ENCODE peak calls at places on chromosomes 5 and 9, in seven cellular contexts. One of them, this sample, is unnamed.

GRCh38 chr9:135211524-135211890 is 124.0 kb downstream of the OLFM1 start:
- DNase-seq in MM.1S: no peak
- DNase-seq in spleen: no peak
- DNase-seq in fibroblast of lung: no peak
- DNase-seq in GM06990: no peak
- DNase-seq in pancreas: peak
- DNase-seq in cardiac muscle cell: no peak
- DNase-seq in this sample: no peak

GRCh38 chr5:131386779-131387178 is 122.9 kb downstream of the CDC42SE2 start:
- DNase-seq in pancreas: no peak
- DNase-seq in cardiac muscle cell: peak
- DNase-seq in GM06990: no peak
- DNase-seq in spleen: no peak
- DNase-seq in MM.1S: no peak
- DNase-seq in fibroblast of lung: peak
- DNase-seq in this sample: no peak

GRCh38 chr5:54701179-54701578 is 183.6 kb downstream of the SNX18 start:
- DNase-seq in fibroblast of lung: peak
- DNase-seq in pancreas: no peak
- DNase-seq in cardiac muscle cell: peak
- DNase-seq in GM06990: no peak
- DNase-seq in spleen: no peak
- DNase-seq in MM.1S: no peak
- DNase-seq in this sample: peak

GRCh38 chr5:113675166-113675565 is 161.7 kb downstream of the YTHDC2 start:
- DNase-seq in cardiac muscle cell: no peak
- DNase-seq in fibroblast of lung: no peak
- DNase-seq in spleen: no peak
- DNase-seq in MM.1S: no peak
- DNase-seq in pancreas: no peak
- DNase-seq in GM06990: no peak
- DNase-seq in this sample: no peak

GRCh38 chr5:139971202-139971725 is 71.8 kb downstream of the NRG2 start:
- DNase-seq in spleen: no peak
- DNase-seq in cardiac muscle cell: no peak
- DNase-seq in MM.1S: no peak
- DNase-seq in GM06990: no peak
- DNase-seq in fibroblast of lung: no peak
- DNase-seq in pancreas: no peak
- DNase-seq in this sample: no peak

GRCh38 chr5:16061163-16061562 is 118.4 kb downstream of the MARCHF11 start:
- DNase-seq in fibroblast of lung: no peak
- DNase-seq in pancreas: no peak
- DNase-seq in cardiac muscle cell: no peak
- DNase-seq in MM.1S: no peak
- DNase-seq in GM06990: no peak
- DNase-seq in spleen: no peak
- DNase-seq in this sample: no peak

GRCh38 chr5:73999306-73999705 is 373.3 kb downstream of the ARHGEF28 start:
- DNase-seq in cardiac muscle cell: no peak
- DNase-seq in fibroblast of lung: no peak
- DNase-seq in MM.1S: no peak
- DNase-seq in GM06990: no peak
- DNase-seq in pancreas: no peak
- DNase-seq in spleen: no peak
- DNase-seq in this sample: no peak

GRCh38 chr5:148343049-148343413 is 7.7 kb downstream of the SPINK9 start:
- DNase-seq in cardiac muscle cell: no peak
- DNase-seq in GM06990: no peak
- DNase-seq in MM.1S: no peak
- DNase-seq in fibroblast of lung: no peak
- DNase-seq in pancreas: no peak
- DNase-seq in spleen: no peak
- DNase-seq in this sample: peak

GRCh38 chr5:10599828-10600227 is 36.0 kb downstream of the ANKRD33B start:
- DNase-seq in fibroblast of lung: peak
- DNase-seq in cardiac muscle cell: peak
- DNase-seq in GM06990: no peak
- DNase-seq in MM.1S: peak
- DNase-seq in pancreas: no peak
- DNase-seq in spleen: no peak
- DNase-seq in this sample: no peak

GRCh38 chr9:86754581-86754980 is 192.7 kb downstream of the GAS1 start:
- DNase-seq in cardiac muscle cell: no peak
- DNase-seq in GM06990: no peak
- DNase-seq in pancreas: no peak
- DNase-seq in fibroblast of lung: peak
- DNase-seq in MM.1S: no peak
- DNase-seq in spleen: no peak
- DNase-seq in this sample: no peak

GRCh38 chr9:69089082-69089481 is 53.5 kb downstream of the FXN start:
- DNase-seq in spleen: no peak
- DNase-seq in pancreas: no peak
- DNase-seq in cardiac muscle cell: no peak
- DNase-seq in fibroblast of lung: no peak
- DNase-seq in GM06990: no peak
- DNase-seq in MM.1S: no peak
- DNase-seq in this sample: no peak

DNA sequence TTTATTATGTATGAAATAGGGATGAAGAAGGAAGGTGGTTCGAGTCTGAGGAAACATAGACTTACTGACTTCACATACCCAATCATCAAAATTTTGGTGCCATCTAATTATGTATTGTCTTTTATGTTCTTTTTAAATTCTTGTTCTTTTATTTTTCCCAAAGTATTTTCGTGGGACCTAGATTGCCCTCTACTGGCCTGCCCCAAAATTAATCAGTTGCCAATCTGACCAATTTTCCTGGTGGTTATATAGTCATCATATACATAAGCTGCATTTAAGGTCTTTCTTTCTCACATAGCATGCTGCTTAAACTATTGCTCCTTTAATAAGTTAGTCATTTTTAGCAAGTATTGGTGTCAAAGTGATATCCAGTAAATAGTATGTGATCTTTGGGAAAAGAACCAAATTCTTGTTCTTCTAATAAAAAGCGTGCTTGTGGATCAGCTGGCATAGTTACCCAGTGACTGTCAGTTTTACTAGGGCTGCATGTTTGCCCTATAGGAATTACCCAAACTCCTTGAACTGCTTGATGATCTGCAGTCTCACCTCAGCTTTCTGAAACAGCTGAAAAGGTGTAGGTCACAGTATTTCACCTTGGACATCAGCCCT is 223.5 kb downstream of the SH3GL2 start:
- DNase-seq in cardiac muscle cell: peak
- DNase-seq in MM.1S: no peak
- DNase-seq in spleen: no peak
- DNase-seq in fibroblast of lung: peak
- DNase-seq in pancreas: no peak
- DNase-seq in GM06990: no peak
- DNase-seq in this sample: no peak
- TF ChIP-seq CTCF in cardiac muscle cell: peak
- TF ChIP-seq CTCF in MM.1S: peak
- TF ChIP-seq CTCF in spleen: no peak
- TF ChIP-seq CTCF in fibroblast of lung: peak
- TF ChIP-seq CTCF in pancreas: no peak
- TF ChIP-seq CTCF in GM06990: peak
- TF ChIP-seq CTCF in this sample: no peak

GRCh38 chr5:78633710-78634109 is 14.9 kb downstream of the LHFPL2 start:
- DNase-seq in pancreas: no peak
- DNase-seq in fibroblast of lung: peak
- DNase-seq in spleen: no peak
- DNase-seq in cardiac muscle cell: peak
- DNase-seq in MM.1S: no peak
- DNase-seq in GM06990: no peak
- DNase-seq in this sample: no peak

GRCh38 chr5:78631931-78632330 is 16.6 kb downstream of the LHFPL2 start:
- DNase-seq in spleen: no peak
- DNase-seq in fibroblast of lung: no peak
- DNase-seq in pancreas: no peak
- DNase-seq in cardiac muscle cell: no peak
- DNase-seq in MM.1S: no peak
- DNase-seq in GM06990: no peak
- DNase-seq in this sample: no peak

GRCh38 chr5:78636682-78637081 is 11.9 kb downstream of the LHFPL2 start:
- DNase-seq in spleen: no peak
- DNase-seq in pancreas: no peak
- DNase-seq in MM.1S: no peak
- DNase-seq in fibroblast of lung: no peak
- DNase-seq in GM06990: no peak
- DNase-seq in cardiac muscle cell: no peak
- DNase-seq in this sample: no peak

GRCh38 chr5:78632467-78632866 is 16.1 kb downstream of the LHFPL2 start:
- DNase-seq in GM06990: no peak
- DNase-seq in fibroblast of lung: no peak
- DNase-seq in spleen: no peak
- DNase-seq in cardiac muscle cell: no peak
- DNase-seq in pancreas: no peak
- DNase-seq in MM.1S: no peak
- DNase-seq in this sample: no peak

DNA sequence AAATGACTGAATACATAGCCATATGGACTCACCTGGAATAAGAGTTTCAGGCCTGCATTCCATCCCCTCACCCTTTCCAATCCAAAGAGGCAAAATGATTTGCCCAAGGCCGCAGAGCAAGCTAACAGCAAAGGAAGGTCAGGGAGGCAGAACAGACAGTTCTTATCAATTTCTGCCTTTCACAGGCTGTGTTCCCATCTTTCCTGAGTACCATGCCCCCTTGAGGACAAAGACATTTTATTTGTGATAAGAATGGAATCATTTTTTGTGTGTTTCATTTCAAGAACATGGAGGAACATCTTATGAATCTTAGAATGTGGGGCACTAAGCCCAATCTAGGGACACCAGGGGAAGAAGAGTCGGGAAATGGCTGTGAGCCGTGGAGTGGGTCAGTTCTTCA is 13.9 kb downstream of the LHFPL2 start:
- DNase-seq in spleen: no peak
- DNase-seq in cardiac muscle cell: no peak
- DNase-seq in fibroblast of lung: peak
- DNase-seq in GM06990: no peak
- DNase-seq in MM.1S: no peak
- DNase-seq in pancreas: no peak
- DNase-seq in this sample: no peak
- TF ChIP-seq CTCF in spleen: no peak
- TF ChIP-seq CTCF in cardiac muscle cell: peak
- TF ChIP-seq CTCF in fibroblast of lung: peak
- TF ChIP-seq CTCF in GM06990: no peak
- TF ChIP-seq CTCF in MM.1S: no peak
- TF ChIP-seq CTCF in pancreas: no peak
- TF ChIP-seq CTCF in this sample: no peak

GRCh38 chr9:91558879-91559278 is 135.2 kb upstream of the NFIL3 start:
- DNase-seq in fibroblast of lung: peak
- DNase-seq in spleen: no peak
- DNase-seq in GM06990: no peak
- DNase-seq in pancreas: no peak
- DNase-seq in cardiac muscle cell: peak
- DNase-seq in MM.1S: no peak
- DNase-seq in this sample: no peak
- TF ChIP-seq CTCF in fibroblast of lung: no peak
- TF ChIP-seq CTCF in spleen: no peak
- TF ChIP-seq CTCF in GM06990: no peak
- TF ChIP-seq CTCF in pancreas: no peak
- TF ChIP-seq CTCF in cardiac muscle cell: peak
- TF ChIP-seq CTCF in MM.1S: no peak
- TF ChIP-seq CTCF in this sample: no peak

GRCh38 chr5:150801117-150801927 is 22.8 kb downstream of the SMIM3 start:
- DNase-seq in MM.1S: peak
- DNase-seq in spleen: no peak
- DNase-seq in GM06990: no peak
- DNase-seq in cardiac muscle cell: peak
- DNase-seq in pancreas: peak
- DNase-seq in fibroblast of lung: peak
- DNase-seq in this sample: peak
- TF ChIP-seq CTCF in MM.1S: peak
- TF ChIP-seq CTCF in spleen: peak
- TF ChIP-seq CTCF in GM06990: peak
- TF ChIP-seq CTCF in cardiac muscle cell: peak
- TF ChIP-seq CTCF in pancreas: peak
- TF ChIP-seq CTCF in fibroblast of lung: peak
- TF ChIP-seq CTCF in this sample: peak

GRCh38 chr5:86968311-86968753 is 299.4 kb upstream of the RASA1 start:
- DNase-seq in pancreas: peak
- DNase-seq in spleen: no peak
- DNase-seq in GM06990: no peak
- DNase-seq in MM.1S: peak
- DNase-seq in fibroblast of lung: peak
- DNase-seq in cardiac muscle cell: peak
- DNase-seq in this sample: peak

GRCh38 chr5:86974910-86975309 is 292.8 kb upstream of the RASA1 start:
- DNase-seq in spleen: no peak
- DNase-seq in fibroblast of lung: peak
- DNase-seq in GM06990: no peak
- DNase-seq in MM.1S: no peak
- DNase-seq in pancreas: no peak
- DNase-seq in cardiac muscle cell: peak
- DNase-seq in this sample: no peak

GRCh38 chr5:86971034-86971511 is 296.6 kb upstream of the RASA1 start:
- DNase-seq in GM06990: no peak
- DNase-seq in MM.1S: peak
- DNase-seq in spleen: no peak
- DNase-seq in pancreas: no peak
- DNase-seq in fibroblast of lung: peak
- DNase-seq in cardiac muscle cell: peak
- DNase-seq in this sample: peak
- TF ChIP-seq CTCF in GM06990: peak
- TF ChIP-seq CTCF in MM.1S: peak
- TF ChIP-seq CTCF in spleen: no peak
- TF ChIP-seq CTCF in pancreas: no peak
- TF ChIP-seq CTCF in fibroblast of lung: no peak
- TF ChIP-seq CTCF in cardiac muscle cell: peak
- TF ChIP-seq CTCF in this sample: no peak

GRCh38 chr5:177554474-177555111 is at the start of gene FAM193B:
- DNase-seq in pancreas: peak
- DNase-seq in MM.1S: peak
- DNase-seq in GM06990: peak
- DNase-seq in fibroblast of lung: peak
- DNase-seq in cardiac muscle cell: peak
- DNase-seq in spleen: peak
- DNase-seq in this sample: peak
- TF ChIP-seq CTCF in pancreas: no peak
- TF ChIP-seq CTCF in MM.1S: peak
- TF ChIP-seq CTCF in GM06990: peak
- TF ChIP-seq CTCF in fibroblast of lung: peak
- TF ChIP-seq CTCF in cardiac muscle cell: peak
- TF ChIP-seq CTCF in spleen: peak
- TF ChIP-seq CTCF in this sample: no peak

DNA sequence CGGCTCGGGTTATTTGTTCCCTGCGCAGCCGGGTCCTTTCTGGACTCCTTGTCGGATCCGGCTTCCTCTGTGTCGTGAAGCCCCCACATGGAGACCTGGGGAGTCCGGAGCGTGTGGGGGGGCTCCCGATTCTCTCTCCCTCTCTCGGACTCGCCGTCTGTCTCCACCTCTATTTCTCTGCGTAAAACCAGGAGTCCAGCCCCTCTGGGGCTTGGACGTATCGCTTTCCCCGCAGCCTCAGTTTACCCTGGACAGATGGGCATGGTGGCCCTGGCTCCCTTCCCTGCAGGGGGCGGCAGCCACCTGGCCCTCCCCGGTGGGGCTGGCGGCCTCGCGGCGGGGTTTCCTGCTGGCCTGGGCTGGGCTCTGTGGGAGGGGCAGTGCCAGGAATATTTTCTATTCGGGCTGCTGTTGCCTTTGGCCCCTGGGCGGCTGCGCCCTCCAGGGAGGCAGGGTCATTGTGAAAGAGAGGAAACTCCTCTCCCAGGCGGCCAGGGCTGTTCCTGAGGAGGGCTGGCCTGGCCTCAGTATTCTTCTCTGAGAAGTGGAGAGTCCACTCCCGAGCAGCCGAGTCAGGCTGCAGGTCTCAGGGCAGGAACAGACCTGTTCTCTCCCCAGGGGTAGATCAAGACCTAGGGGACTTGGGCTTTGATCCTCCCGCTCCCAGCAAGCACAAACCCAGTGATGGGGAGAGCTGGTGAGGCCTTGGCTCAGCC is 665 bp downstream of the ASS1 start:
- DNase-seq in fibroblast of lung: peak
- DNase-seq in cardiac muscle cell: peak
- DNase-seq in GM06990: no peak
- DNase-seq in spleen: peak
- DNase-seq in pancreas: peak
- DNase-seq in MM.1S: no peak
- DNase-seq in this sample: peak
- TF ChIP-seq CTCF in fibroblast of lung: no peak
- TF ChIP-seq CTCF in cardiac muscle cell: peak
- TF ChIP-seq CTCF in GM06990: no peak
- TF ChIP-seq CTCF in spleen: no peak
- TF ChIP-seq CTCF in pancreas: no peak
- TF ChIP-seq CTCF in MM.1S: no peak
- TF ChIP-seq CTCF in this sample: no peak

This sample was measured in Calu3.